ENCODE peak calls at places on chromosomes 3 and 15, in five cellular contexts. U, C, T, H and R are unnamed samples.

GRCh38 chr15:54917312-54917711 is 279.4 kb downstream of the RSL24D1 start:
- DNase-seq in U (no peak), C (no peak), T (no peak), H (no peak), R (no peak)

GRCh38 chr3:11509175-11510000 is 134.3 kb downstream of the VGLL4 start:
- DNase-seq in U (no peak), C (peak), T (no peak), H (no peak), R (peak)

GRCh38 chr3:129918461-129918860 is 24.9 kb upstream of the TMCC1 start:
- DNase-seq in U (no peak), C (no peak), T (no peak), H (no peak), R (peak)

GRCh38 chr3:40842714-40843113 is 318.0 kb downstream of the ZNF621 start:
- DNase-seq in U (no peak), C (no peak), T (no peak), H (no peak), R (no peak)

GRCh38 chr3:196603683-196604082 is 35.2 kb downstream of the FBXO45 start:
- DNase-seq in U (no peak), C (no peak), T (no peak), H (no peak), R (no peak)

GRCh38 chr3:71972031-71972430 is 187.1 kb upstream of the PROK2 start:
- DNase-seq in U (no peak), C (no peak), T (no peak), H (no peak), R (no peak)

GRCh38 chr15:67177750-67178149 is 76.7 kb downstream of the AAGAB start:
- DNase-seq in U (no peak), C (no peak), T (no peak), H (no peak), R (no peak)

GRCh38 chr3:32861681-32862080 is 43.9 kb downstream of the TRIM71 start:
- DNase-seq in U (no peak), C (no peak), T (no peak), H (no peak), R (no peak)

GRCh38 chr15:82081904-82082810 is 36.3 kb upstream of the MEX3B start:
- DNase-seq in U (no peak), C (no peak), T (no peak), H (peak), R (no peak)

GRCh38 chr3:119469378-119470189 is 821 bp downstream of the POGLUT1 start:
- DNase-seq in U (no peak), C (no peak), T (no peak), H (peak), R (no peak)

GRCh38 chr3:143644370-143645089 is 203.7 kb downstream of the SLC9A9 start:
- DNase-seq in U (no peak), C (peak), T (no peak), H (peak), R (no peak)

GRCh38 chr15:90101130-90101968 is 919 bp downstream of the IDH2 start:
- DNase-seq in U (peak), C (no peak), T (peak), H (no peak), R (peak)